ENCODE peak calls at places on chromosomes 11 and 22, in ten cellular contexts. B is transverse colon, L is uterus, E is ovary, A is vagina, G is H54, P is suprapubic skin, K is Peyer's patch, U is body of pancreas, W is lower leg skin. H is an unnamed sample.

GRCh38 chr11:84249344-84250135 is 963.4 kb upstream of the CCDC90B start:
- DNase-seq in B (no peak), L (no peak), E (no peak), A (no peak), G (no peak), P (no peak), K (no peak), U (no peak), W (no peak), H (no peak)

GRCh38 chr11:111602865-111603632 is 800 bp downstream of the SIK2 start:
- DNase-seq in B (peak), L (peak), E (no peak), A (no peak), G (no peak), P (peak), K (no peak), U (peak), W (no peak), H (no peak)

GRCh38 chr11:77107950-77108349 is 5.3 kb downstream of the OMP start:
- DNase-seq in B (peak), L (peak), E (peak), A (no peak), G (peak), P (no peak), K (peak), U (peak), W (no peak), H (no peak)

GRCh38 chr11:126102436-126102894 is 39.8 kb upstream of the CDON start:
- DNase-seq in B (peak), L (peak), E (peak), A (no peak), G (no peak), P (no peak), K (no peak), U (peak), W (no peak), H (no peak)

GRCh38 chr11:1640076-1640946 is 10.7 kb downstream of the KRTAP5-5 start:
- DNase-seq in B (peak), L (no peak), E (no peak), A (no peak), G (peak), P (no peak), K (peak), U (peak), W (no peak), H (peak)

GRCh38 chr11:76035020-76035419 is 171.3 kb downstream of the WNT11 start:
- DNase-seq in B (no peak), L (no peak), E (no peak), A (no peak), G (no peak), P (no peak), K (no peak), U (no peak), W (no peak), H (no peak)

GRCh38 chr22:17587631-17588030 is 24.3 kb downstream of the SLC25A18 start:
- DNase-seq in B (no peak), L (no peak), E (no peak), A (no peak), G (no peak), P (no peak), K (no peak), U (no peak), W (peak), H (no peak)

GRCh38 chr22:45205624-45205925 is 35.1 kb downstream of the KIAA0930 start:
- DNase-seq in B (no peak), L (no peak), E (no peak), A (no peak), G (no peak), P (no peak), K (no peak), U (no peak), W (no peak), H (no peak)

GRCh38 chr11:120199613-120200012 is 11.2 kb upstream of the OAF start:
- DNase-seq in B (no peak), L (no peak), E (no peak), A (no peak), G (no peak), P (no peak), K (no peak), U (no peak), W (no peak), H (no peak)

GRCh38 chr11:28481673-28482480 is 373.7 kb downstream of the METTL15 start:
- DNase-seq in B (no peak), L (no peak), E (no peak), A (no peak), G (no peak), P (no peak), K (no peak), U (no peak), W (no peak), H (no peak)

GRCh38 chr11:86627776-86628455 is 44.5 kb downstream of the ME3 start:
- DNase-seq in B (no peak), L (no peak), E (peak), A (no peak), G (no peak), P (no peak), K (no peak), U (no peak), W (no peak), H (no peak)

GRCh38 chr11:85961130-85961529 is 105.9 kb downstream of the CCDC83 start:
- DNase-seq in B (no peak), L (no peak), E (no peak), A (no peak), G (no peak), P (no peak), K (no peak), U (no peak), W (no peak), H (no peak)

GRCh38 chr11:110892741-110893285 is 180.6 kb upstream of the ARHGAP20 start:
- DNase-seq in B (no peak), L (no peak), E (no peak), A (no peak), G (no peak), P (no peak), K (no peak), U (no peak), W (no peak), H (no peak)

GRCh38 chr11:28176231-28176853 is 68.2 kb downstream of the METTL15 start:
- DNase-seq in B (no peak), L (no peak), E (no peak), A (no peak), G (no peak), P (no peak), K (no peak), U (no peak), W (no peak), H (no peak)

GRCh38 chr22:49934891-49935557 is 16.6 kb downstream of the CRELD2 start:
- DNase-seq in B (peak), L (peak), E (peak), A (no peak), G (no peak), P (no peak), K (peak), U (peak), W (peak), H (peak)

GRCh38 chr22:33835196-33835788 is 85.0 kb downstream of the LARGE1 start:
- DNase-seq in B (peak), L (no peak), E (no peak), A (no peak), G (no peak), P (no peak), K (no peak), U (no peak), W (no peak), H (no peak)

GRCh38 chr11:118618991-118619375 is 11.6 kb downstream of the PHLDB1 start:
- DNase-seq in B (no peak), L (peak), E (no peak), A (no peak), G (no peak), P (no peak), K (peak), U (peak), W (peak), H (no peak)

GRCh38 chr11:46361283-46362145 is 14.3 kb downstream of the DGKZ start:
- DNase-seq in B (peak), L (no peak), E (no peak), A (no peak), G (no peak), P (no peak), K (no peak), U (peak), W (peak), H (peak)

DNA sequence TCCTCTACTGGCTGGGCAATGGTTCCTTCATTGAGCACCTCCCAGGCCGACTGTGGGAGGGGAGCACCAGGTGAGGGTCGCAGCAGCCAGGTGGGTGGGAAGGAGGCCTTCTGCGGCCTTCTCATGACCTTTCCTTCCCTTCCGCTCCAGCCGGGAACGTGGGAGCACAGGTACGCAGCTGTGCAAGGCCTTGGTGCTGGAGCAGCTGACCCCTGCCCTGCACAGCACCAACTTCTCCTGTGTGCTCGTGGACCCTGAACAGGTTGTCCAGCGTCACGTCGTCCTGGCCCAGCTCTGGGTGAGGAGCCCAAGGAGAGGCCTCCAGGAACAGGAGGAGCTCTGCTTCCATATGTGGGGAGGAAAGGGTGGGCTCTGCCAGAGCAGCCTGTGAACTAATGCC is 2.5 kb downstream of the IL18BP start:
- DNase-seq in B (no peak), L (no peak), E (no peak), A (no peak), G (no peak), P (no peak), K (no peak), U (no peak), W (no peak), H (no peak)
- TF ChIP-seq POLR2A in B (no peak), L (no peak), E (no peak), A (no peak), G (no peak), P (no peak), K (no peak), U (no peak), W (no peak), H (peak)

GRCh38 chr11:128339721-128340271 is 247.6 kb downstream of the ETS1 start:
- DNase-seq in B (no peak), L (no peak), E (no peak), A (no peak), G (no peak), P (no peak), K (no peak), U (no peak), W (no peak), H (no peak)

GRCh38 chr11:128338806-128339205 is 248.6 kb downstream of the ETS1 start:
- DNase-seq in B (no peak), L (no peak), E (no peak), A (no peak), G (no peak), P (no peak), K (no peak), U (no peak), W (no peak), H (no peak)

GRCh38 chr11:128334311-128335044 is 252.9 kb downstream of the ETS1 start:
- DNase-seq in B (no peak), L (peak), E (no peak), A (no peak), G (no peak), P (no peak), K (no peak), U (no peak), W (no peak), H (no peak)

GRCh38 chr11:128335729-128336128 is 251.6 kb downstream of the ETS1 start:
- DNase-seq in B (no peak), L (no peak), E (no peak), A (no peak), G (no peak), P (no peak), K (no peak), U (no peak), W (no peak), H (no peak)

DNA sequence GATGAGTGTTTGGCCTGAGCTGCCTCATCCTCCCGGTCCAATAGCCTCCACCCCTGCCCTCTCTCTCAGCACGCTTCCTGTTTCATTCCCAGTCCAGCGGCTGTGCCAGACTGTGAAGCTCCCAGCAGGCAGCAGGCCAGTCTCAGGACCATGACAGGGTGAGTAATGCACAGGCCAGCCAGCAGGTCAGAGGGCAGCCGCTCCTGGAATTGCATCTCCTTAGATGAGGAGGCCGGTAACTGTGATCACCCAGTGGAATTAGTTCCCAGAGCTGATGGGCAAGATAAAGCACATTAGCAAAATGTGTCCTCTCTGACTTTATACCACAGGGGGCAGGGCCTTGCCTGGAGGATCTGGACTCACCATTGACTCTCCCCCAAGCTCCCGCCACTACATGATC is 251.2 kb downstream of the ETS1 start:
- DNase-seq in B (peak), L (peak), E (no peak), A (no peak), G (peak), P (no peak), K (no peak), U (peak), W (no peak), H (no peak)
- TF ChIP-seq POLR2A in B (no peak), L (no peak), E (no peak), A (no peak), G (no peak), P (no peak), K (no peak), U (no peak), W (no peak), H (no peak)

GRCh38 chr11:353315-353857 is 15.9 kb upstream of the B4GALNT4 start:
- DNase-seq in B (peak), L (peak), E (peak), A (no peak), G (no peak), P (peak), K (no peak), U (peak), W (peak), H (no peak)
- TF ChIP-seq POLR2A in B (no peak), L (peak), E (peak), A (peak), G (no peak), P (no peak), K (no peak), U (peak), W (no peak), H (no peak)

GRCh38 chr11:73869234-73869949 is 7.3 kb downstream of the COA4 start:
- DNase-seq in B (peak), L (no peak), E (no peak), A (no peak), G (no peak), P (no peak), K (peak), U (no peak), W (no peak), H (no peak)
- TF ChIP-seq POLR2A in B (no peak), L (no peak), E (no peak), A (no peak), G (no peak), P (no peak), K (peak), U (no peak), W (no peak), H (no peak)

DNA sequence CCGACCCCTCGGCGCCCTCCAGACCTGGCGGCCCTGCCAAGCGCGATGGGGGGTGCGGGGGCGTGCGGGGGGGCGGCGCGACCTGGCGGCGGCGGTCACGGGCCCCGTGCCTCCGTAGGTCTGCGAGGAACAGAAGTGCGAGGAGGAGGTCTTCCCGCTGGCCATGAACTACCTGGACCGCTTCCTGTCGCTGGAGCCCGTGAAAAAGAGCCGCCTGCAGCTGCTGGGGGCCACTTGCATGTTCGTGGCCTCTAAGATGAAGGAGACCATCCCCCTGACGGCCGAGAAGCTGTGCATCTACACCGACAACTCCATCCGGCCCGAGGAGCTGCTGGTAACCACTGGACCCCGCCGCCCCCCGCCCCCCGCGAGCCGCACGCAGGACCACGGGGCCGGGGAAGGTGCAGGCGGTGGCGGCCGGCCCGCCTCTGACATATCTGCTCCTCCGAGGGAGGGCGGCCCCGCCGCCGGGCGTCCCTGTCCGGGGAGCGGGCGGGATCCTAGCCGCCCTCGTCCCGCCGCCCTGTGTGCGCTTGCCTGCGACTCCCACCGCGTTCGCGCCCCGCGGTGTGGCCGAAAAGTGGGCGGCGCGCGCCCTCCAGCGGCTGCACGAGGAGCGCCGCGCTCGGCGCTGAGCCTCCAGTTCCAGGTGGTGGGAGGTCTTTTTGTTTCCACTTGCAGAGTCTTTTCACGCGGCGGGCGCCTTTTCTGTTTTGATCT is 2.1 kb downstream of the CCND1 start:
- DNase-seq in B (peak), L (peak), E (peak), A (no peak), G (peak), P (peak), K (peak), U (peak), W (peak), H (peak)
- TF ChIP-seq POLR2A in B (peak), L (no peak), E (no peak), A (no peak), G (peak), P (no peak), K (no peak), U (peak), W (no peak), H (no peak)

GRCh38 chr22:41531422-41531727 is 12.9 kb downstream of the POLR3H start:
- DNase-seq in B (no peak), L (no peak), E (no peak), A (no peak), G (no peak), P (no peak), K (no peak), U (no peak), W (no peak), H (no peak)

GRCh38 chr22:41528938-41529561 is 15.2 kb downstream of the POLR3H start:
- DNase-seq in B (no peak), L (no peak), E (no peak), A (no peak), G (no peak), P (no peak), K (no peak), U (no peak), W (no peak), H (no peak)

GRCh38 chr22:41531736-41532477 is 12.4 kb downstream of the POLR3H start:
- DNase-seq in B (no peak), L (no peak), E (no peak), A (no peak), G (no peak), P (no peak), K (no peak), U (no peak), W (no peak), H (no peak)

GRCh38 chr22:41532908-41533825 is 11.1 kb downstream of the POLR3H start:
- DNase-seq in B (peak), L (peak), E (peak), A (no peak), G (no peak), P (no peak), K (peak), U (peak), W (peak), H (peak)

DNA sequence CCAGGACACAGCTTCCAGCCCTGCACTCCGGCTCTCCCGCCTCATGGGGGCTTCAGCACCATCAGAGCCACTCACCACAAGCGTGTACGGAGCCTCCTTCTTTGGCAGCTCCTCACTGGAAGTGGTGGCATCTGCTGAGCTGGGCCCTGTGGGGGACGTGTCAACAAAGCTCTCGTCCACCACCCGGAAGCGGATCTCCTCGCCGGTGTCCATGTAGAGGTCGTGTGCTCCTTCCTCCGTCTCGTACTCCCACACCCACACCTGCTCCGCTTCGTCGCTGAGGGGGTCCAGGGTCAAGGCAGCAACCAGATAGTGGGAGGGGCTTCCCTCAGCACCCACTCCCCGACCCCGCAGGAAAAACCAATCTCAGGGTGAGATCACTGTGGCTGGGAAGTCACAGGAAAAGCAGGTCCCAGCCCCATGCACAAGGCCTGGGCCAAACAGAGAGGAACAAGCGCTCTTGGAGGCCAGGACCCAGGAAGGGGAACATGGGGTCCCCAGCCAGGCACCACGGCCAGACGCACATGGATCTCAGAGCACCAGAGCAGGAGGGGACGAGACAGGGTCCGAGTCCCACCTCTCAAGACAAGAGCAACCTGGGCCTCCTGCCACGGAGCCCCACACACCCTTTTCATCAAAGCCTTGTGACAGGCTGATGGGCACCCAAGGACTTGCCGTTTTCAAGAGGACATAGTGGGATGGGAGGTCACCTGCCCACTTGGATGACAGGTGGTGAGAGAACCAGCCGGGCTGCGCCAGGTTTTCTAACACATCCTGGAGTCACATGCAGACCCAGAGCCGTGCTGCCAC is 13.5 kb downstream of the POLR3H start:
- DNase-seq in B (no peak), L (no peak), E (no peak), A (no peak), G (no peak), P (no peak), K (no peak), U (no peak), W (no peak), H (no peak)
- TF ChIP-seq POLR2A in B (no peak), L (no peak), E (no peak), A (no peak), G (no peak), P (no peak), K (no peak), U (no peak), W (no peak), H (no peak)

GRCh38 chr11:95734009-95734572 is 55.5 kb downstream of the FAM76B start:
- DNase-seq in B (no peak), L (no peak), E (no peak), A (no peak), G (no peak), P (no peak), K (no peak), U (peak), W (no peak), H (no peak)
- TF ChIP-seq POLR2A in B (no peak), L (no peak), E (no peak), A (no peak), G (no peak), P (no peak), K (no peak), U (no peak), W (no peak), H (no peak)

GRCh38 chr22:20395897-20396287 is 1.9 kb downstream of the ZNF74 start:
- DNase-seq in B (no peak), L (no peak), E (no peak), A (no peak), G (no peak), P (peak), K (no peak), U (no peak), W (no peak), H (no peak)

GRCh38 chr22:20395181-20395896 is 1.4 kb downstream of the ZNF74 start:
- DNase-seq in B (no peak), L (no peak), E (no peak), A (no peak), G (no peak), P (peak), K (no peak), U (no peak), W (peak), H (no peak)

GRCh38 chr22:20392983-20393704 is 807 bp upstream of the ZNF74 start:
- DNase-seq in B (no peak), L (no peak), E (peak), A (no peak), G (no peak), P (peak), K (no peak), U (no peak), W (peak), H (no peak)

GRCh38 chr22:20391222-20391621 is 2.7 kb upstream of the ZNF74 start:
- DNase-seq in B (no peak), L (no peak), E (no peak), A (no peak), G (no peak), P (no peak), K (no peak), U (no peak), W (peak), H (no peak)

GRCh38 chr22:20393705-20394476 is at the start of gene ZNF74:
- DNase-seq in B (peak), L (peak), E (peak), A (no peak), G (peak), P (peak), K (peak), U (peak), W (peak), H (peak)
- TF ChIP-seq POLR2A in B (peak), L (peak), E (peak), A (peak), G (peak), P (peak), K (no peak), U (peak), W (no peak), H (peak)

GRCh38 chr11:64230209-64230984 is at the start of gene DNAJC4:
- DNase-seq in B (peak), L (peak), E (peak), A (no peak), G (peak), P (peak), K (peak), U (peak), W (peak), H (peak)
- TF ChIP-seq POLR2A in B (peak), L (no peak), E (peak), A (peak), G (peak), P (no peak), K (no peak), U (peak), W (no peak), H (peak)

H was measured in GM12891.